ENCODE peak calls at places on chromosomes 13 and 19, in ten cellular contexts. T is HTR-8/SVneo, L is AG09319, W is SK-N-DZ, C is hepatic stellate cell, A is NCI-H2081, J is IMR-90, Y is endodermal cell, Z is fibroblast of mammary gland, N is K562. Q is an unnamed sample.

GRCh38 chr19:56765107-56765506 is 75.4 kb downstream of the PEG3 start:
- DNase-seq in T (no peak), Y (no peak), W (peak; percentile 75), C (no peak), N (no peak), J (no peak), Z (peak; percentile 7), A (no peak), L (no peak), Q (no peak)

GRCh38 chr13:31074750-31075149 is 87.0 kb downstream of the HSPH1 start:
- DNase-seq in N (no peak), C (no peak), Y (peak; percentile 22), Z (no peak), A (no peak), L (no peak), T (no peak), W (no peak), J (no peak), Q (no peak)

GRCh38 chr13:24539500-24540165 is 27.1 kb upstream of the PARP4 start:
- DNase-seq in C (no peak), W (no peak), A (no peak), T (no peak), Y (no peak), L (no peak), N (no peak), Z (no peak), J (no peak), Q (no peak)

GRCh38 chr19:40614595-40615411 is 13.6 kb downstream of the LTBP4 start:
- DNase-seq in N (peak; percentile 87), T (peak; percentile 28), A (peak; percentile 52), C (peak; percentile 66), Z (peak; percentile 98), L (peak; percentile 94), J (peak; percentile 99), W (no peak), Y (peak; percentile 96), Q (no peak)

GRCh38 chr19:11191273-11191755 is 6.0 kb downstream of the KANK2 start:
- DNase-seq in Y (peak; percentile 63), N (peak; percentile 82), W (no peak), A (no peak), J (peak; percentile 63), C (peak; percentile 98), L (no peak), Z (peak; percentile 83), T (peak; percentile 73), Q (no peak)

GRCh38 chr13:44313674-44314073 is 60.0 kb upstream of the SERP2 start:
- DNase-seq in J (peak; percentile 91), N (no peak), W (no peak), T (no peak), Z (peak; percentile 97), A (no peak), C (peak; percentile 27), Y (no peak), L (no peak), Q (no peak)

GRCh38 chr13:71327266-71327665 is 539.7 kb downstream of the DACH1 start:
- DNase-seq in C (no peak), N (no peak), A (no peak), L (no peak), W (no peak), Z (no peak), Y (no peak), T (no peak), J (no peak), Q (no peak)

GRCh38 chr13:41603917-41604316 is 146.6 kb downstream of the RGCC start:
- DNase-seq in Z (peak; percentile 88), J (peak; percentile 78), A (no peak), C (no peak), N (peak; percentile 13), T (no peak), Y (no peak), L (no peak), W (no peak), Q (peak; percentile 46)

GRCh38 chr13:52701728-52702480 is 37.7 kb downstream of the CNMD start:
- DNase-seq in A (no peak), Z (no peak), C (no peak), T (no peak), L (no peak), W (no peak), N (no peak), Y (peak; percentile 53), J (no peak), Q (no peak)

GRCh38 chr13:103772576-103772975 is 706.4 kb upstream of the SLC10A2 start:
- DNase-seq in N (peak; percentile 10), C (no peak), T (no peak), J (no peak), A (peak; percentile 2), Y (peak; percentile 51), Z (no peak), W (peak; percentile 6), L (no peak), Q (no peak)